ENCODE peak calls at places on chromosomes 2 and 18, in four cellular contexts. F is GM12878, A is WTC11, M is K562. U is an unnamed sample.

GRCh38 chr2:107622741-107623310 is 203.9 kb upstream of the RGPD4 start:
- DNase-seq in F (no peak), A (no peak), M (no peak), U (no peak)

GRCh38 chr18:77754475-77755044 is 504.9 kb downstream of the GALR1 start:
- DNase-seq in F (no peak), A (no peak), M (no peak), U (no peak)

GRCh38 chr2:128406629-128407252 is 88.1 kb upstream of the HS6ST1 start:
- DNase-seq in F (no peak), A (no peak), M (no peak), U (no peak)

GRCh38 chr2:200795044-200795443 is 16.7 kb upstream of the BZW1 start:
- DNase-seq in F (no peak), A (peak; percentile 40), M (peak; percentile 48), U (peak; percentile 25)

GRCh38 chr18:36211612-36212065 is 24.3 kb downstream of the MOCOS start:
- DNase-seq in F (peak; percentile 12), A (no peak), M (no peak), U (no peak)

GRCh38 chr2:211351998-211352397 is 795.6 kb downstream of the CPS1 start:
- DNase-seq in F (no peak), A (no peak), M (no peak), U (no peak)

GRCh38 chr2:223930002-223930976 is 14.8 kb downstream of the WDFY1 start:
- DNase-seq in F (no peak), A (no peak), M (no peak), U (peak; percentile 97)

GRCh38 chr2:174979996-174980395 is 25.2 kb downstream of the CHN1 start:
- DNase-seq in F (no peak), A (no peak), M (no peak), U (no peak)

GRCh38 chr2:152284398-152284797 is 50.6 kb upstream of the FMNL2 start:
- DNase-seq in F (no peak), A (no peak), M (no peak), U (no peak)

GRCh38 chr18:7157760-7158159 is 40.2 kb upstream of the LAMA1 start:
- DNase-seq in F (no peak), A (no peak), M (no peak), U (no peak)

GRCh38 chr2:55364189-55365055 is 55.2 kb downstream of the CCDC88A start:
- DNase-seq in F (no peak), A (no peak), M (no peak), U (no peak)

GRCh38 chr2:72770879-72771461 is 54.9 kb downstream of the EXOC6B start:
- DNase-seq in F (peak; percentile 37), A (peak; percentile 45), M (peak; percentile 41), U (peak; percentile 83)

GRCh38 chr2:168589236-168589635 is 133.2 kb downstream of the CERS6 start:
- DNase-seq in F (no peak), A (no peak), M (no peak), U (no peak)

GRCh38 chr2:233996436-233996835 is 54.1 kb upstream of the SPP2 start:
- DNase-seq in F (no peak), A (no peak), M (no peak), U (no peak)

GRCh38 chr2:59025157-59025757 is 784.1 kb upstream of the FANCL start:
- DNase-seq in F (no peak), A (peak; percentile 74), M (peak; percentile 27), U (peak; percentile 13)

GRCh38 chr2:11477994-11478393 is 12.0 kb upstream of the E2F6 start:
- DNase-seq in F (no peak), A (peak; percentile 96), M (peak; percentile 68), U (peak; percentile 90)

GRCh38 chr2:11004206-11004605 is 92.5 kb downstream of the KCNF1 start:
- DNase-seq in F (no peak), A (no peak), M (no peak), U (peak; percentile 27)

GRCh38 chr2:7191927-7192326 is 274.7 kb downstream of the RNF144A start:
- DNase-seq in F (no peak), A (no peak), M (no peak), U (peak; percentile 5)

GRCh38 chr2:120383191-120383590 is 37.3 kb downstream of the INHBB start:
- DNase-seq in F (no peak), A (no peak), M (no peak), U (no peak)

GRCh38 chr2:170493698-170494097 is 221.4 kb upstream of the SP5 start:
- DNase-seq in F (no peak), A (no peak), M (no peak), U (no peak)

GRCh38 chr2:69185807-69186206 is 172.8 kb downstream of the ANTXR1 start:
- DNase-seq in F (no peak), A (no peak), M (no peak), U (no peak)

GRCh38 chr2:12507295-12507694 is 209.4 kb upstream of the TRIB2 start:
- DNase-seq in F (peak; percentile 76), A (no peak), M (no peak), U (no peak)

GRCh38 chr18:9973461-9973860 is 59.6 kb downstream of the VAPA start:
- DNase-seq in F (no peak), A (no peak), M (no peak), U (no peak)

GRCh38 chr18:21361297-21361880 is 119.4 kb downstream of the GREB1L start:
- DNase-seq in F (no peak), A (no peak), M (no peak), U (no peak)

GRCh38 chr2:240815761-240816583 is 4.0 kb downstream of the KIF1A start:
- DNase-seq in F (no peak), A (no peak), M (no peak), U (no peak)

GRCh38 chr2:240816584-240817495 is 3.2 kb downstream of the KIF1A start:
- DNase-seq in F (no peak), A (no peak), M (no peak), U (no peak)

GRCh38 chr2:240818543-240819403 is 1.2 kb downstream of the KIF1A start:
- DNase-seq in F (no peak), A (peak; percentile 72), M (no peak), U (no peak)

GRCh38 chr2:240818293-240818542 is 1.8 kb downstream of the KIF1A start:
- DNase-seq in F (no peak), A (no peak), M (no peak), U (no peak)

GRCh38 chr2:240817496-240818292 is 2.3 kb downstream of the KIF1A start:
- DNase-seq in F (no peak), A (no peak), M (no peak), U (no peak)
- TF ChIP-seq CREM in F (no peak), A (no peak), M (no peak), U (no peak)

DNA sequence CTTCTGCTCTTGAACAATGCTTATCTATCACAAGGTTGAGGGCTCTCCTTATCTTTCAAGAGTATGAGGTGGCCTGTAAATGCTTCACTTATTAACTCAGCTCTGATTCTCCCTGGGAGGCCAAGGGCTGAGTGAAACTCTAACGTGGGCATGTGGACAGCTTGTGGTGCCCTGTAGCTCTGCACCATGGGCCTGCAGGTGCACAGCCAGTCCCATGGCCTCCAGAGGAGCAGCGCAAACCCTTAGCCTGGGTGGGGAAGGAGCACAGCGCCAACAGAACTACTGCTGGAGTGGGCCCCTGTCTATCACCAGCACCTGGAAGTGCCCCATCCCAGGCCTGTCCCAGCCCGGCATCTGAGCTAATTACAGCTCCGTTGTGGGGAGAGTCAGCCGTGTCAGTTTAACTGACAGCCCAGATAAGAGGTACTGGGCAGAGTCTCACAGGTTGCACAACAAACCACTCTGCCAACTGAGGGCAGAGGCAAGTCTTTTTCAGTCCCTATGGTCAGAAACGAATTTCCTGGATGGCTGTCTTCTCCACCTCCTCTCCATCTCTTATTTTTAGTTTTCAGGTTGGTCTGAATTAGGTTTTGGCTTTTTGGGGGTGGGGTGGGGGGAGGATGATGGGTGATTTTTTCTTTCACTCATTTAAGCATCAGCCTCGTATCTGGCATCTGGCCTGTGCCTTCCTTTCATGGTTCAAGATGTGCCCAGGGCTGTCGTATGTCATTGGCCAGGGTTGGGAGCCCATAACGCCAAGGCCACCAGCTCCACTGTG is 219.5 kb downstream of the BCL2 start:
- DNase-seq in F (peak; percentile 54), A (no peak), M (no peak), U (no peak)
- TF ChIP-seq CREM in F (no peak), A (no peak), M (no peak), U (no peak)

GRCh38 chr18:33576999-33577687 is 876 bp upstream of the ASXL3 start:
- DNase-seq in F (no peak), A (no peak), M (no peak), U (no peak)

GRCh38 chr18:33577688-33578370 is at the start of gene ASXL3:
- DNase-seq in F (no peak), A (peak; percentile 31), M (no peak), U (no peak)

GRCh38 chr18:33579868-33580205 is 1.8 kb downstream of the ASXL3 start:
- DNase-seq in F (no peak), A (no peak), M (no peak), U (no peak)

GRCh38 chr18:33579147-33579867 is 1.3 kb downstream of the ASXL3 start:
- DNase-seq in F (no peak), A (no peak), M (no peak), U (no peak)

DNA sequence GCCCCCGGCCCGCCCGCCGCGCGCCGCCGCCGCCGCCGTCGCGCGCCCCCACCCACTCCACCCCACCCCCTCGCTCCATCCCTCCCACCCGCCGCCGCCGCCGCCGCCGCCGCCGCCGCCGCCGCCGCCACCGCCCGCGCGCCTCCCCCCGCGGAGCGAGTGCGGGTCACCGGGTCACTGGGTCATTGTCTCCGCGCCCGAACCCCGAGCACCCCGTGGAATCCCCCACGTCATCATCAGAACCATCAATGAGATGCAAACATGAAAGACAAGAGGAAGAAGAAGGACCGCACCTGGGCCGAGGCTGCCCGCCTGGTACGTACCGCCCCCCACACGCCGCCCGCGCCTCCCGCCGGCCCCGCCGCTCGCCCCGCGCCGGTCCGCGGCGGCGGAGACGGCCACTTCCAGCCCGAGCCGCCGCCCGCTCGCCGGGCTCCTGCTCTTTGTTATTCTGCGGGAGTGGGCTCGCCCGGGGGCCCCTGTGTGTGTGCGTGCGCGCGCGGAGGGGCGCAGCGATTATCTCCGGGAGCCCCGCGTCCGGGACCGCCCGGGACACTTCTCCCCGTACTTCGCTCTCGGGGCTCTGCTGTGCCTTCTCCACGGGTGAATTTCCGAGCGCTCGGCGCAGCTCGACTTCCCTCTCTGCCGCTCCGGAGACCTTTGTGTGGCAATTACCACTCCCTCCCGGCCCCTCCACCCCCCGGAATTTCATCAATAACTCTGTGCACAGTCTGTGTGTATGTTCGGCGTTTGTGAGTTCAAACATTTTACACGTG is 540 bp downstream of the ASXL3 start:
- DNase-seq in F (no peak), A (peak; percentile 35), M (no peak), U (peak; percentile 1)
- TF ChIP-seq CREM in F (no peak), A (no peak), M (no peak), U (no peak)

GRCh38 chr2:196601430-196602306 is 37.8 kb upstream of the CCDC150 start:
- DNase-seq in F (no peak), A (no peak), M (peak; percentile 34), U (no peak)
- TF ChIP-seq CREM in F (no peak), A (no peak), M (peak; percentile 34), U (no peak)

GRCh38 chr2:23655862-23656596 is 270.9 kb downstream of the ATAD2B start:
- DNase-seq in F (no peak), A (no peak), M (no peak), U (no peak)
- TF ChIP-seq CREM in F (no peak), A (no peak), M (no peak), U (no peak)

U was measured in HepG2.